ENCODE peak calls at places on chromosome 5, in nine cellular contexts. One of them, this sample, is unnamed. For H3K27me3, H3K4me1 and H3K9me3, the result is how much of the 10 kb centered on the place peaks cover.

GRCh38 chr5:172768573-172769323 is 2.2 kb downstream of the DUSP1 start:
- DNase-seq in CD4-positive, CD25-positive, alpha-beta regulatory T cell: no peak
- DNase-seq in CD8-positive, alpha-beta memory T cell: peak
- DNase-seq in body of pancreas: peak
- DNase-seq in upper lobe of right lung: no peak
- DNase-seq in right cardiac atrium: peak
- DNase-seq in mesenchymal stem cell: peak
- DNase-seq in neuronal stem cell: no peak
- DNase-seq in psoas muscle: no peak
- DNase-seq in this sample: no peak

GRCh38 chr5:170493028-170493820 is 10.6 kb upstream of the KCNIP1 start:
- DNase-seq in CD4-positive, CD25-positive, alpha-beta regulatory T cell: no peak
- DNase-seq in CD8-positive, alpha-beta memory T cell: no peak
- DNase-seq in body of pancreas: no peak
- DNase-seq in upper lobe of right lung: no peak
- DNase-seq in right cardiac atrium: no peak
- DNase-seq in mesenchymal stem cell: no peak
- DNase-seq in neuronal stem cell: no peak
- DNase-seq in psoas muscle: no peak
- DNase-seq in this sample: no peak

GRCh38 chr5:42993516-42994284 is 46.4 kb downstream of the ANXA2R start:
- DNase-seq in CD4-positive, CD25-positive, alpha-beta regulatory T cell: peak
- DNase-seq in CD8-positive, alpha-beta memory T cell: peak
- DNase-seq in body of pancreas: no peak
- DNase-seq in upper lobe of right lung: no peak
- DNase-seq in right cardiac atrium: no peak
- DNase-seq in mesenchymal stem cell: peak
- DNase-seq in neuronal stem cell: no peak
- DNase-seq in psoas muscle: peak
- DNase-seq in this sample: peak

GRCh38 chr5:174348582-174348981 is 303.1 kb downstream of the NSG2 start:
- DNase-seq in CD4-positive, CD25-positive, alpha-beta regulatory T cell: no peak
- DNase-seq in CD8-positive, alpha-beta memory T cell: no peak
- DNase-seq in body of pancreas: no peak
- DNase-seq in upper lobe of right lung: no peak
- DNase-seq in right cardiac atrium: no peak
- DNase-seq in mesenchymal stem cell: no peak
- DNase-seq in neuronal stem cell: no peak
- DNase-seq in psoas muscle: no peak
- DNase-seq in this sample: no peak

GRCh38 chr5:132714456-132715307 is 22.7 kb downstream of the KIF3A start:
- DNase-seq in CD4-positive, CD25-positive, alpha-beta regulatory T cell: peak
- DNase-seq in CD8-positive, alpha-beta memory T cell: peak
- DNase-seq in body of pancreas: no peak
- DNase-seq in upper lobe of right lung: no peak
- DNase-seq in right cardiac atrium: no peak
- DNase-seq in mesenchymal stem cell: peak
- DNase-seq in neuronal stem cell: no peak
- DNase-seq in psoas muscle: no peak
- DNase-seq in this sample: no peak

GRCh38 chr5:93088566-93088965 is 492.5 kb downstream of the NR2F1-AS1 start:
- DNase-seq in CD4-positive, CD25-positive, alpha-beta regulatory T cell: no peak
- DNase-seq in CD8-positive, alpha-beta memory T cell: no peak
- DNase-seq in body of pancreas: no peak
- DNase-seq in upper lobe of right lung: no peak
- DNase-seq in right cardiac atrium: no peak
- DNase-seq in mesenchymal stem cell: no peak
- DNase-seq in neuronal stem cell: no peak
- DNase-seq in psoas muscle: no peak
- DNase-seq in this sample: no peak

GRCh38 chr5:76688836-76689235 is 27.1 kb upstream of the F2R start:
- DNase-seq in CD4-positive, CD25-positive, alpha-beta regulatory T cell: no peak
- DNase-seq in CD8-positive, alpha-beta memory T cell: no peak
- DNase-seq in body of pancreas: no peak
- DNase-seq in upper lobe of right lung: no peak
- DNase-seq in right cardiac atrium: no peak
- DNase-seq in mesenchymal stem cell: peak
- DNase-seq in neuronal stem cell: no peak
- DNase-seq in psoas muscle: no peak
- DNase-seq in this sample: no peak

GRCh38 chr5:143314664-143315063 is 88.8 kb downstream of the NR3C1 start:
- DNase-seq in CD4-positive, CD25-positive, alpha-beta regulatory T cell: no peak
- DNase-seq in CD8-positive, alpha-beta memory T cell: no peak
- DNase-seq in body of pancreas: no peak
- DNase-seq in upper lobe of right lung: no peak
- DNase-seq in right cardiac atrium: no peak
- DNase-seq in mesenchymal stem cell: peak
- DNase-seq in neuronal stem cell: no peak
- DNase-seq in psoas muscle: no peak
- DNase-seq in this sample: no peak

GRCh38 chr5:136070486-136071285 is 41.9 kb downstream of the TGFBI start:
- DNase-seq in CD4-positive, CD25-positive, alpha-beta regulatory T cell: no peak
- DNase-seq in CD8-positive, alpha-beta memory T cell: no peak
- DNase-seq in body of pancreas: no peak
- DNase-seq in upper lobe of right lung: no peak
- DNase-seq in right cardiac atrium: no peak
- DNase-seq in mesenchymal stem cell: no peak
- DNase-seq in neuronal stem cell: no peak
- DNase-seq in psoas muscle: no peak
- DNase-seq in this sample: no peak

GRCh38 chr5:127686424-127686823 is 16.8 kb upstream of the CCDC192 start:
- DNase-seq in CD4-positive, CD25-positive, alpha-beta regulatory T cell: no peak
- DNase-seq in CD8-positive, alpha-beta memory T cell: no peak
- DNase-seq in body of pancreas: no peak
- DNase-seq in upper lobe of right lung: no peak
- DNase-seq in right cardiac atrium: no peak
- DNase-seq in mesenchymal stem cell: no peak
- DNase-seq in neuronal stem cell: no peak
- DNase-seq in psoas muscle: no peak
- DNase-seq in this sample: no peak
- H3K27me3 ChIP-seq in CD4-positive, CD25-positive, alpha-beta regulatory T cell: under half
- H3K27me3 ChIP-seq in CD8-positive, alpha-beta memory T cell: under half
- H3K27me3 ChIP-seq in body of pancreas: under half
- H3K27me3 ChIP-seq in upper lobe of right lung: under half
- H3K27me3 ChIP-seq in right cardiac atrium: under half
- H3K27me3 ChIP-seq in mesenchymal stem cell: under half
- H3K27me3 ChIP-seq in neuronal stem cell: under half
- H3K27me3 ChIP-seq in psoas muscle: under half
- H3K27me3 ChIP-seq in this sample: under half

GRCh38 chr5:56478062-56478461 is 244.9 kb upstream of the ANKRD55 start:
- DNase-seq in CD4-positive, CD25-positive, alpha-beta regulatory T cell: no peak
- DNase-seq in CD8-positive, alpha-beta memory T cell: no peak
- DNase-seq in body of pancreas: no peak
- DNase-seq in upper lobe of right lung: no peak
- DNase-seq in right cardiac atrium: no peak
- DNase-seq in mesenchymal stem cell: no peak
- DNase-seq in neuronal stem cell: no peak
- DNase-seq in psoas muscle: no peak
- DNase-seq in this sample: no peak
- H3K4me1 ChIP-seq in CD4-positive, CD25-positive, alpha-beta regulatory T cell: under half
- H3K4me1 ChIP-seq in CD8-positive, alpha-beta memory T cell: under half
- H3K4me1 ChIP-seq in body of pancreas: under half
- H3K4me1 ChIP-seq in upper lobe of right lung: under half
- H3K4me1 ChIP-seq in right cardiac atrium: under half
- H3K4me1 ChIP-seq in mesenchymal stem cell: under half
- H3K4me1 ChIP-seq in neuronal stem cell: under half
- H3K4me1 ChIP-seq in psoas muscle: under half
- H3K4me1 ChIP-seq in this sample: under half

GRCh38 chr5:141363952-141364660 is at the start of gene PCDHGA5:
- DNase-seq in CD4-positive, CD25-positive, alpha-beta regulatory T cell: no peak
- DNase-seq in CD8-positive, alpha-beta memory T cell: no peak
- DNase-seq in body of pancreas: no peak
- DNase-seq in upper lobe of right lung: no peak
- DNase-seq in right cardiac atrium: no peak
- DNase-seq in mesenchymal stem cell: no peak
- DNase-seq in neuronal stem cell: no peak
- DNase-seq in psoas muscle: no peak
- DNase-seq in this sample: no peak
- H3K9me3 ChIP-seq in CD4-positive, CD25-positive, alpha-beta regulatory T cell: under half
- H3K9me3 ChIP-seq in CD8-positive, alpha-beta memory T cell: under half
- H3K9me3 ChIP-seq in body of pancreas: half or more
- H3K9me3 ChIP-seq in upper lobe of right lung: under half
- H3K9me3 ChIP-seq in right cardiac atrium: under half
- H3K9me3 ChIP-seq in mesenchymal stem cell: half or more
- H3K9me3 ChIP-seq in neuronal stem cell: under half
- H3K9me3 ChIP-seq in psoas muscle: under half
- H3K9me3 ChIP-seq in this sample: under half

DNA sequence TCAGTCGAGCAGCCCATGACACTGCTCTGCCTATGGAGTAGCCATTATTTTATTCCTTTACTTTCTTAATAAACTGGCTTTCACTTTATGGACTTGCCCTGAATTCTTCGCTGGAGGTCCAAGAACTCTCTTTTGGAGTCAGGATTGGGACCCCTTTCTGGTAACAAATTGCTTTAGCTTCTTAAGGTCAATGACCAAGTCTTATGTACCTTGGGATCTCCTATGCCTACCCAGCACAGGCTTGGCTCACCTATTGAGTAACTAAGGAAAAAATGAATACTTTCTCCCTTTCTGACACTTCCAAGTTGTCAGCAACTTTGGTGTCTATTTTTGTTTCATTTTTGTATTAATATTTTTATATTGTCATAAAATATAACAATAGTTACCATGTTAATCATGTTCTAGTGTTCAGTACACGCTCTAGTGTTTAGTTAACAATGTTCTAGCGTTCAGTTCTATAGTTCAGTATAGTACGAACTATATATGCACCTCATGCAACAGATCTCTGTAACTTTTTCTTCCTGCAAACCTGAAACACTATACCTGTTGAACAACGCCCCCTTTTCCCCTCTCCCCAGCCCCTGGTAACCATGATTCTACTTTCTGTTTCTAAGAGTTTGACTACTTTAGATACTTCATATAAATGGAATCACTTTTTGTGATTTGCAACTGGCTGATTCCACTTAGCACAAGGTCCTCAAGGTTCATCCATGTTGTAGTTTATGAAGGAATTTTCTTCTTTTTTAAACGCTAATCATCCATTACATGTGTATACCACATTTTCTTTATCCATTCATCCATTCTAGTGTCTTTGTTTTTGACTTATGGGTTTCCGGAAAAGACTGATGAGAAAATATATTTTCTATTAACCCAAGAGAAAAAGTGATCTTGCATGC is 1.8 kb upstream of the RHOBTB3 start:
- DNase-seq in CD4-positive, CD25-positive, alpha-beta regulatory T cell: no peak
- DNase-seq in CD8-positive, alpha-beta memory T cell: no peak
- DNase-seq in body of pancreas: no peak
- DNase-seq in upper lobe of right lung: no peak
- DNase-seq in right cardiac atrium: no peak
- DNase-seq in mesenchymal stem cell: no peak
- DNase-seq in neuronal stem cell: no peak
- DNase-seq in psoas muscle: no peak
- DNase-seq in this sample: no peak
- H3K27me3 ChIP-seq in CD4-positive, CD25-positive, alpha-beta regulatory T cell: half or more
- H3K27me3 ChIP-seq in CD8-positive, alpha-beta memory T cell: under half
- H3K27me3 ChIP-seq in body of pancreas: under half
- H3K27me3 ChIP-seq in upper lobe of right lung: under half
- H3K27me3 ChIP-seq in right cardiac atrium: under half
- H3K27me3 ChIP-seq in mesenchymal stem cell: under half
- H3K27me3 ChIP-seq in neuronal stem cell: under half
- H3K27me3 ChIP-seq in psoas muscle: under half
- H3K27me3 ChIP-seq in this sample: under half

GRCh38 chr5:102789469-102789868 is 34.4 kb downstream of the PAM start:
- DNase-seq in CD4-positive, CD25-positive, alpha-beta regulatory T cell: no peak
- DNase-seq in CD8-positive, alpha-beta memory T cell: no peak
- DNase-seq in body of pancreas: no peak
- DNase-seq in upper lobe of right lung: no peak
- DNase-seq in right cardiac atrium: no peak
- DNase-seq in mesenchymal stem cell: no peak
- DNase-seq in neuronal stem cell: no peak
- DNase-seq in psoas muscle: no peak
- DNase-seq in this sample: no peak

GRCh38 chr5:102795546-102795945 is 40.4 kb downstream of the PAM start:
- DNase-seq in CD4-positive, CD25-positive, alpha-beta regulatory T cell: no peak
- DNase-seq in CD8-positive, alpha-beta memory T cell: no peak
- DNase-seq in body of pancreas: no peak
- DNase-seq in upper lobe of right lung: no peak
- DNase-seq in right cardiac atrium: no peak
- DNase-seq in mesenchymal stem cell: no peak
- DNase-seq in neuronal stem cell: no peak
- DNase-seq in psoas muscle: no peak
- DNase-seq in this sample: no peak

GRCh38 chr5:102794677-102795331 is 39.7 kb downstream of the PAM start:
- DNase-seq in CD4-positive, CD25-positive, alpha-beta regulatory T cell: no peak
- DNase-seq in CD8-positive, alpha-beta memory T cell: no peak
- DNase-seq in body of pancreas: no peak
- DNase-seq in upper lobe of right lung: no peak
- DNase-seq in right cardiac atrium: no peak
- DNase-seq in mesenchymal stem cell: no peak
- DNase-seq in neuronal stem cell: no peak
- DNase-seq in psoas muscle: no peak
- DNase-seq in this sample: peak

GRCh38 chr5:102794047-102794446 is 38.9 kb downstream of the PAM start:
- DNase-seq in CD4-positive, CD25-positive, alpha-beta regulatory T cell: no peak
- DNase-seq in CD8-positive, alpha-beta memory T cell: no peak
- DNase-seq in body of pancreas: no peak
- DNase-seq in upper lobe of right lung: no peak
- DNase-seq in right cardiac atrium: no peak
- DNase-seq in mesenchymal stem cell: no peak
- DNase-seq in neuronal stem cell: no peak
- DNase-seq in psoas muscle: no peak
- DNase-seq in this sample: no peak

DNA sequence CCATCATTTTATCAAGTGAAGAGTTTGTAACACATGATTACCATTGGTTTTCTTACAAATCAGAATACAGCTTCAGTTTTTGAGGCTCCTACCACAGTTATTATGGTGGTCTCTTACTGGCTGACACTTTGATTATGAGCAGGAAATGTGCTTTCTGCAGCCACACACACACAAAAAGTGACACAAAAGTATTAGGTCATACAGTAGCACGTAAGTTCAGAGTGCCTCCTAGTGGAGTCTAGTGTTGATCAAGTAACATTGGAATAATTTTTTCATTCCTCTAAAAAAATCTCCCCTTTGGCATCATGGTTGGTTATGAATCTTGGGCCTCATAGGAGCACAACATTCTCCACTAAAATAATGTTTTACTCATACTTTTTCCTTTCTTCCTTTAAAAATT is 37.6 kb downstream of the PAM start:
- DNase-seq in CD4-positive, CD25-positive, alpha-beta regulatory T cell: peak
- DNase-seq in CD8-positive, alpha-beta memory T cell: no peak
- DNase-seq in body of pancreas: no peak
- DNase-seq in upper lobe of right lung: no peak
- DNase-seq in right cardiac atrium: no peak
- DNase-seq in mesenchymal stem cell: no peak
- DNase-seq in neuronal stem cell: no peak
- DNase-seq in psoas muscle: no peak
- DNase-seq in this sample: no peak
- H3K4me1 ChIP-seq in CD4-positive, CD25-positive, alpha-beta regulatory T cell: under half
- H3K4me1 ChIP-seq in CD8-positive, alpha-beta memory T cell: under half
- H3K4me1 ChIP-seq in body of pancreas: under half
- H3K4me1 ChIP-seq in upper lobe of right lung: under half
- H3K4me1 ChIP-seq in right cardiac atrium: under half
- H3K4me1 ChIP-seq in mesenchymal stem cell: under half
- H3K4me1 ChIP-seq in neuronal stem cell: under half
- H3K4me1 ChIP-seq in psoas muscle: half or more
- H3K4me1 ChIP-seq in this sample: under half

DNA sequence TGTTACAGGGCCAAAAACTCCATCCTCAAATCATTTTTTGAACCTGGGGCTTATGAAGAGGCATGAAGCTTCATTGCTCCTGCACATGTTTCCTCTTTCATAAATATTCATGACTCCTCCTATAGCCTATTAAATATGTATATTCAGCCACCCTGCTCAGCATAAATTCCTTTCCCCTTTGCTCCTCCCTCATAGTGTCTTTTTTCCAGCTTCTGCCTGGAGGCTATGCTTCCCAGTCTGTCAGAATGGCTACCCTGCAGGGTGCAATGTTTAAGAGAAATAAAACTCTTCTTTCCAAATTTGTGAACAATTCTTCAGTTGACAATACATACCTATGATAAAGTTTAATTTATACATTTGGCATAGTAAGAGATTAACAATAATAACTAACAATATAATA is 1082.9 kb upstream of the CDH18 start:
- DNase-seq in CD4-positive, CD25-positive, alpha-beta regulatory T cell: no peak
- DNase-seq in CD8-positive, alpha-beta memory T cell: no peak
- DNase-seq in body of pancreas: no peak
- DNase-seq in upper lobe of right lung: no peak
- DNase-seq in right cardiac atrium: no peak
- DNase-seq in mesenchymal stem cell: no peak
- DNase-seq in neuronal stem cell: no peak
- DNase-seq in psoas muscle: no peak
- DNase-seq in this sample: no peak
- H3K9me3 ChIP-seq in CD4-positive, CD25-positive, alpha-beta regulatory T cell: under half
- H3K9me3 ChIP-seq in CD8-positive, alpha-beta memory T cell: under half
- H3K9me3 ChIP-seq in body of pancreas: under half
- H3K9me3 ChIP-seq in upper lobe of right lung: under half
- H3K9me3 ChIP-seq in right cardiac atrium: under half
- H3K9me3 ChIP-seq in mesenchymal stem cell: under half
- H3K9me3 ChIP-seq in neuronal stem cell: under half
- H3K9me3 ChIP-seq in psoas muscle: under half
- H3K9me3 ChIP-seq in this sample: under half

This sample was measured in HAP-1.